ENCODE peak calls at places on chromosomes 11 and 22, in six cellular contexts. One of them, this sample, is unnamed.

GRCh38 chr22:36198936-36199616 is 2.5 kb downstream of the APOL4 start:
- DNase-seq in fibroblast of lung: no peak
- DNase-seq in GM23248: no peak
- DNase-seq in mesenchymal stem cell: no peak
- DNase-seq in PC-9: no peak
- DNase-seq in GM23338: no peak
- DNase-seq in this sample: no peak

GRCh38 chr11:105701098-105701497 is 91.2 kb downstream of the GRIA4 start:
- DNase-seq in fibroblast of lung: no peak
- DNase-seq in GM23248: no peak
- DNase-seq in mesenchymal stem cell: no peak
- DNase-seq in PC-9: no peak
- DNase-seq in GM23338: no peak
- DNase-seq in this sample: no peak

GRCh38 chr11:120174866-120175265 is 36.0 kb upstream of the OAF start:
- DNase-seq in fibroblast of lung: no peak
- DNase-seq in GM23248: no peak
- DNase-seq in mesenchymal stem cell: no peak
- DNase-seq in PC-9: no peak
- DNase-seq in GM23338: no peak
- DNase-seq in this sample: no peak

GRCh38 chr11:64339319-64339718 is 685 bp upstream of the CCDC88B start:
- DNase-seq in fibroblast of lung: no peak
- DNase-seq in GM23248: no peak
- DNase-seq in mesenchymal stem cell: no peak
- DNase-seq in PC-9: no peak
- DNase-seq in GM23338: no peak
- DNase-seq in this sample: peak

GRCh38 chr11:116860303-116860702 is 22.9 kb upstream of the APOA1 start:
- DNase-seq in fibroblast of lung: no peak
- DNase-seq in GM23248: no peak
- DNase-seq in mesenchymal stem cell: no peak
- DNase-seq in PC-9: no peak
- DNase-seq in GM23338: no peak
- DNase-seq in this sample: no peak

GRCh38 chr11:78259777-78260470 is 71.2 kb downstream of the USP35 start:
- DNase-seq in fibroblast of lung: no peak
- DNase-seq in GM23248: no peak
- DNase-seq in mesenchymal stem cell: no peak
- DNase-seq in PC-9: no peak
- DNase-seq in GM23338: no peak
- DNase-seq in this sample: no peak

GRCh38 chr22:36940676-36941075 is 27.2 kb downstream of the CSF2RB start:
- DNase-seq in fibroblast of lung: no peak
- DNase-seq in GM23248: no peak
- DNase-seq in mesenchymal stem cell: no peak
- DNase-seq in PC-9: no peak
- DNase-seq in GM23338: peak
- DNase-seq in this sample: peak

GRCh38 chr11:35803115-35803514 is 140.5 kb downstream of the TRIM44 start:
- DNase-seq in fibroblast of lung: no peak
- DNase-seq in GM23248: no peak
- DNase-seq in mesenchymal stem cell: no peak
- DNase-seq in PC-9: no peak
- DNase-seq in GM23338: no peak
- DNase-seq in this sample: no peak

GRCh38 chr11:33909552-33909951 is 17.7 kb upstream of the LMO2 start:
- DNase-seq in fibroblast of lung: no peak
- DNase-seq in GM23248: no peak
- DNase-seq in mesenchymal stem cell: no peak
- DNase-seq in PC-9: no peak
- DNase-seq in GM23338: no peak
- DNase-seq in this sample: no peak

GRCh38 chr11:47105974-47106373 is 70.7 kb downstream of the ARFGAP2 start:
- DNase-seq in fibroblast of lung: no peak
- DNase-seq in GM23248: no peak
- DNase-seq in mesenchymal stem cell: no peak
- DNase-seq in PC-9: no peak
- DNase-seq in GM23338: no peak
- DNase-seq in this sample: no peak

GRCh38 chr11:13009476-13009920 is 382 bp downstream of the RASSF10 start:
- DNase-seq in fibroblast of lung: peak
- DNase-seq in GM23248: peak
- DNase-seq in mesenchymal stem cell: peak
- DNase-seq in PC-9: no peak
- DNase-seq in GM23338: no peak
- DNase-seq in this sample: peak

GRCh38 chr11:1043563-1044096 is 7.1 kb upstream of the MUC6 start:
- DNase-seq in fibroblast of lung: no peak
- DNase-seq in GM23248: no peak
- DNase-seq in mesenchymal stem cell: no peak
- DNase-seq in PC-9: no peak
- DNase-seq in GM23338: no peak
- DNase-seq in this sample: peak

GRCh38 chr11:20156280-20156875 is 3.9 kb downstream of the DBX1 start:
- DNase-seq in fibroblast of lung: no peak
- DNase-seq in GM23248: no peak
- DNase-seq in mesenchymal stem cell: no peak
- DNase-seq in PC-9: no peak
- DNase-seq in GM23338: peak
- DNase-seq in this sample: peak

GRCh38 chr11:80197155-80197554 is 756.3 kb upstream of the TENM4 start:
- DNase-seq in fibroblast of lung: no peak
- DNase-seq in GM23248: no peak
- DNase-seq in mesenchymal stem cell: no peak
- DNase-seq in PC-9: no peak
- DNase-seq in GM23338: no peak
- DNase-seq in this sample: no peak

GRCh38 chr22:33756508-33756949 is 163.7 kb downstream of the LARGE1 start:
- DNase-seq in fibroblast of lung: no peak
- DNase-seq in GM23248: no peak
- DNase-seq in mesenchymal stem cell: no peak
- DNase-seq in PC-9: no peak
- DNase-seq in GM23338: peak
- DNase-seq in this sample: no peak

GRCh38 chr22:32622004-32622761 is 147.6 kb downstream of the FBXO7 start:
- DNase-seq in fibroblast of lung: peak
- DNase-seq in GM23248: peak
- DNase-seq in mesenchymal stem cell: peak
- DNase-seq in PC-9: peak
- DNase-seq in GM23338: peak
- DNase-seq in this sample: peak

GRCh38 chr11:76686261-76687079 is 15.9 kb upstream of the LRRC32 start:
- DNase-seq in fibroblast of lung: no peak
- DNase-seq in GM23248: no peak
- DNase-seq in mesenchymal stem cell: no peak
- DNase-seq in PC-9: no peak
- DNase-seq in GM23338: peak
- DNase-seq in this sample: peak

GRCh38 chr22:44661070-44661469 is 40.9 kb upstream of the PRR5 start:
- DNase-seq in fibroblast of lung: peak
- DNase-seq in GM23248: peak
- DNase-seq in mesenchymal stem cell: peak
- DNase-seq in PC-9: no peak
- DNase-seq in GM23338: peak
- DNase-seq in this sample: peak

GRCh38 chr11:95674669-95675358 is 114.8 kb downstream of the FAM76B start:
- DNase-seq in fibroblast of lung: no peak
- DNase-seq in GM23248: no peak
- DNase-seq in mesenchymal stem cell: no peak
- DNase-seq in PC-9: no peak
- DNase-seq in GM23338: no peak
- DNase-seq in this sample: no peak

GRCh38 chr22:38881464-38881871 is 9.5 kb upstream of the CBX6 start:
- DNase-seq in fibroblast of lung: peak
- DNase-seq in GM23248: peak
- DNase-seq in mesenchymal stem cell: no peak
- DNase-seq in PC-9: no peak
- DNase-seq in GM23338: no peak
- DNase-seq in this sample: peak

GRCh38 chr22:22616636-22617035 is 27.8 kb upstream of the GGTLC2 start:
- DNase-seq in fibroblast of lung: no peak
- DNase-seq in GM23248: no peak
- DNase-seq in mesenchymal stem cell: no peak
- DNase-seq in PC-9: no peak
- DNase-seq in GM23338: no peak
- DNase-seq in this sample: no peak

GRCh38 chr11:70060611-70061293 is 17.4 kb upstream of the ANO1 start:
- DNase-seq in fibroblast of lung: no peak
- DNase-seq in GM23248: no peak
- DNase-seq in mesenchymal stem cell: no peak
- DNase-seq in PC-9: no peak
- DNase-seq in GM23338: no peak
- DNase-seq in this sample: no peak

GRCh38 chr11:27934830-27935145 is 173.2 kb downstream of the KIF18A start:
- DNase-seq in fibroblast of lung: peak
- DNase-seq in GM23248: peak
- DNase-seq in mesenchymal stem cell: peak
- DNase-seq in PC-9: peak
- DNase-seq in GM23338: no peak
- DNase-seq in this sample: peak

DNA sequence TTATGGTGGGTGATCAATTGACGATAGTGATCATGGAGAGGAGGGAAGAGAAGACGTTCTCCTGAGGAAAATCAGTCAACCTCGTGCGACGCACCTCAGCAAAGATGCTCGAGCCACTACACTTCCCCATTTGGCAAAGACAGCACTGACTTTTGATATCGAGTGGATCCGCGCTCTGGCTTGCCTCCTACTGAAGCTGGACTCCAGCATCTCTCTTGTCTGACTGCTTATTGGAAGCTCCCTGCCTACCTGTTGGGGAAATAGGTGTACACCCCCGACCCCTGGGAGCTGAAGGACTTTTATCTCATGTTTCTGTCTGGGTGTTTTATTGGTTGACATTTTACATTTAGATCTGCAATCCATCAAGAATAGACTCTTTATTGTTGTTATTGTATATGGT is 476.8 kb upstream of the B3GAT1 start:
- DNase-seq in fibroblast of lung: no peak
- DNase-seq in GM23248: no peak
- DNase-seq in mesenchymal stem cell: no peak
- DNase-seq in PC-9: no peak
- DNase-seq in GM23338: no peak
- DNase-seq in this sample: no peak
- H3K4me2 ChIP-seq in fibroblast of lung: no peak
- H3K4me2 ChIP-seq in GM23248: no peak
- H3K4me2 ChIP-seq in mesenchymal stem cell: no peak
- H3K4me2 ChIP-seq in PC-9: no peak
- H3K4me2 ChIP-seq in GM23338: no peak
- H3K4me2 ChIP-seq in this sample: no peak

GRCh38 chr11:14093065-14093464 is 130.5 kb downstream of the SPON1 start:
- DNase-seq in fibroblast of lung: no peak
- DNase-seq in GM23248: peak
- DNase-seq in mesenchymal stem cell: no peak
- DNase-seq in PC-9: no peak
- DNase-seq in GM23338: no peak
- DNase-seq in this sample: peak

GRCh38 chr11:14094481-14095037 is 132.0 kb downstream of the SPON1 start:
- DNase-seq in fibroblast of lung: no peak
- DNase-seq in GM23248: peak
- DNase-seq in mesenchymal stem cell: no peak
- DNase-seq in PC-9: no peak
- DNase-seq in GM23338: no peak
- DNase-seq in this sample: no peak

DNA sequence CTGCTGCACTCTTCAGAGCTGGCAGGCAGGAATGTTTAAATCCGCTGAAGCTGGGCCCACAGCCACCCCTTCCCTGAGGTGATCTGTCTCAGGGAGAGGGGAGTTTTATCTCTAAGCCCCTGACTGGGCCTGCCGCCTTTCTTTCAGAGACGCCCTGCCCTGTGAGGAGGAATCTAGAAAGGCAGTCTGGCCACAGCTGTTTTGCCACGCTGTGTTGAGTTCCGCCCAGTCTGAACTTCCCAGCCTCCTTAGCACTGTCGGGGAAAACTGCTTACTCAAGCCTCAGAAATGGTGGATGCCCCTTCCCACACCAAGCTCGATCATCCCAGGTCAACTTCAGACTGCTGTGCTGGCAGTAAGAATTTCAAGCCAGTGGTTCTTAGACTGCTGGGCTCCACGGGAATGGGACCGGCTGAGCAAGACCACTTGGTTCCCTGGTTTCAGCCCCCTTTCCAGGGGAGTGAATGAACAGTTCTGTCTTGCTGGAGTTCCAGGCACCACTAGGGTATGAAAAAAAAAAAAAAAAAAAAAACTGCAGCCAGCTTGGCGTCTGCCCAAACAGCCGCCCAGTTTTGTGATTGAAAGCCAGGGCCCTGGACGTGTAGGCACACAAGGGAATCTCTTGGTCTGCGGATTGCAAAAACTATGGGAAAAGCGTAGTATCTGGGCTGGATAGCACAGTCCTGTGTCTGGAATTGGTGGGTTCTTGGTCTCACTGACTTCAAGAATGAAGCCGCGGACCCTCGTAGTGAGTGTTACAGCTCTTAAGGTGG is 127.4 kb downstream of the SPON1 start:
- DNase-seq in fibroblast of lung: no peak
- DNase-seq in GM23248: peak
- DNase-seq in mesenchymal stem cell: no peak
- DNase-seq in PC-9: no peak
- DNase-seq in GM23338: no peak
- DNase-seq in this sample: no peak
- H3K4me2 ChIP-seq in fibroblast of lung: no peak
- H3K4me2 ChIP-seq in GM23248: no peak
- H3K4me2 ChIP-seq in mesenchymal stem cell: no peak
- H3K4me2 ChIP-seq in PC-9: no peak
- H3K4me2 ChIP-seq in GM23338: no peak
- H3K4me2 ChIP-seq in this sample: no peak

DNA sequence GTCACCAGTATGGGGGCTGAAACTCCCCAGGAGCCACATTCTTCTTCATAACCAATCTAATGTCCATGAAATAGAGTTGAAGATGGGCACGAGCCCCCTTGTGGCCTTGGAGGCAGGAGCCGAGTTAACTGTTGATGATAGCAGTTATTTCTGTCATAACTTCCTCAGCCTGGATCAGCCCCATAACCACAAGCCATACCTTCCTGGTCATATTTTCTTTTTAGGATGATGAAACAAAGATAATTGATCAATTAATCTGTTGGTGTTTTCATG is 65.0 kb upstream of the TTC12 start:
- DNase-seq in fibroblast of lung: no peak
- DNase-seq in GM23248: peak
- DNase-seq in mesenchymal stem cell: no peak
- DNase-seq in PC-9: no peak
- DNase-seq in GM23338: peak
- DNase-seq in this sample: no peak
- H3K4me2 ChIP-seq in fibroblast of lung: no peak
- H3K4me2 ChIP-seq in GM23248: no peak
- H3K4me2 ChIP-seq in mesenchymal stem cell: no peak
- H3K4me2 ChIP-seq in PC-9: no peak
- H3K4me2 ChIP-seq in GM23338: no peak
- H3K4me2 ChIP-seq in this sample: no peak

DNA sequence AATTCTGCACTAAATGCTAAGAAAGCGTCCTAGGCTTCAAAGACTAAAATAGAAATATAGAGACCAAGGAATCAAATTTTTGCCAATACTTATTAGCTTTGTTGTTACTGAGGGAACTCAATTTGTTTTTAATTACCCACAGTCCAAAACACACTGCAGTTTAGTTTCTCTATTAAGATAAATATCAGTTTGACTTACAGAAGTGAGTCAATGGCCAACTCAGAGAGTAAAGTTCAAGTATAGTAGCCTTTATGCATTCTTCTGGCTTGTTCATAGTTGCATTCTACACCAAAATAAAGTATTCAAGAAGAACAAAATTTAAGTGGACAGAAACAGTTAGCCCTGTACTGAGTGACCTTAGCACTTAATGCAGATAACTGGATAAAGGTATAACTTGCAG is 9.5 kb upstream of the RNF141 start:
- DNase-seq in fibroblast of lung: peak
- DNase-seq in GM23248: peak
- DNase-seq in mesenchymal stem cell: peak
- DNase-seq in PC-9: no peak
- DNase-seq in GM23338: no peak
- DNase-seq in this sample: peak
- H3K4me2 ChIP-seq in fibroblast of lung: peak
- H3K4me2 ChIP-seq in GM23248: peak
- H3K4me2 ChIP-seq in mesenchymal stem cell: no peak
- H3K4me2 ChIP-seq in PC-9: peak
- H3K4me2 ChIP-seq in GM23338: no peak
- H3K4me2 ChIP-seq in this sample: peak